ENCODE peak calls at places on chromosomes 11 and 22, in ten cellular contexts. D, E, Q, T, G, N, H, S, X and W are unnamed samples.

GRCh38 chr11:16859651-16860050 is 121.2 kb downstream of the C11orf58 start:
- DNase-seq in D (no peak), E (no peak), Q (no peak), T (no peak), G (no peak), N (no peak), H (no peak), S (no peak), X (no peak), W (no peak)

GRCh38 chr11:110894224-110894623 is 182.0 kb upstream of the ARHGAP20 start:
- DNase-seq in D (no peak), E (no peak), Q (no peak), T (no peak), G (no peak), N (no peak), H (no peak), S (no peak), X (no peak), W (no peak)

GRCh38 chr11:113375402-113375801 is 12.2 kb upstream of the ANKK1 start:
- DNase-seq in D (no peak), E (no peak), Q (no peak), T (no peak), G (no peak), N (no peak), H (no peak), S (no peak), X (no peak), W (no peak)

GRCh38 chr11:133064961-133065360 is 467.3 kb downstream of the OPCML start:
- DNase-seq in D (no peak), E (no peak), Q (no peak), T (no peak), G (no peak), N (no peak), H (no peak), S (no peak), X (no peak), W (no peak)

GRCh38 chr11:127381247-127381646 is 380.7 kb upstream of the KIRREL3 start:
- DNase-seq in D (no peak), E (no peak), Q (no peak), T (no peak), G (no peak), N (no peak), H (no peak), S (no peak), X (no peak), W (no peak)

GRCh38 chr11:43907028-43907966 is 26.7 kb downstream of the ALKBH3 start:
- DNase-seq in D (no peak), E (no peak), Q (no peak), T (no peak), G (no peak), N (no peak), H (no peak), S (no peak), X (no peak), W (no peak)

GRCh38 chr11:5081405-5081804 is 12.0 kb downstream of the OR52E1 start:
- DNase-seq in D (no peak), E (no peak), Q (no peak), T (no peak), G (no peak), N (no peak), H (no peak), S (no peak), X (no peak), W (no peak)

GRCh38 chr11:118290923-118291322 is 13.6 kb upstream of the CD3E start:
- DNase-seq in D (peak; percentile 45), E (peak; percentile 31), Q (peak; percentile 86), T (no peak), G (no peak), N (peak; percentile 46), H (peak; percentile 43), S (peak; percentile 70), X (no peak), W (no peak)

DNA sequence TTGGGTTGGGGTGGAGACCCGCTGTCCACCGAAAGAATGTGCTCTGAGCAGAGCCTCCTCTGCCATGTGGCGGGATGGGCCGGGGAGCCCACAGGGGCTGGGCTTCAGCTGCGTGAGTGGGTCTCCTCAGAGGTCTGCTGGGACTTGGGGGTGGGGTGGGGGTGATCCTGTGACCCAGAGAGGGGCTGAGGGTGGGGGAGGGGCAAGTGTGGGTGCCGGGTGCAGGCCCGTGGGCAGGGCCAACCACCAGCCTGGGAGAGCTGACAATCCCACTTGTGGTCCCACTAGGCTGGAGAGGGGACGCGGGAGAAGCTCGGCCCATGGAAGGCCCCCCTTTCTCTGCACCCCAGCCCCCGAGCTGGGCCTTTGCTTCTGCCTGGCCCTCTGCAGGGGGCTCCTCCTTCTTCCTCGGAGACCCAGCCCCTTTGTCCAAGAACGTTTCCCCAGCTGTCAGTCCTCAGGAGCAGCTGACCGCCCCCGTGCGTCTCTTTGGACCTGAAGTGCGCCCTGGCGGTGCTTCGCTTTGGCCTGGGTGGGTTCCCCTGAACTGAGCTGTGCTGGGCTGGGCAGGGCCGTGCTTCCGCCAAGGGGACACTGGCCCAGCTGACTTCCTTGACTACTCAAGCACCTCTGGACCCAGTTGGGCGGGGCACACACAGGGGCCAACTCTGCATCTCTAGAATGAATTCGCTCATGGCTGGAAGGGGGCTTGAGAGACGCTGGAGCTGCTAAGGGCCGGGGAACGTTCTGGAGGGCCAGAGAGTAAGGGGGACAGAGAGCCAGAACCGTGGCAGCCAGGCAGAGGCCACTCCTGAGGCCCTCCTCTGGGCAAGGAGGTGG is 30.2 kb downstream of the OSBPL5 start:
- DNase-seq in D (no peak), E (no peak), Q (no peak), T (no peak), G (peak; percentile 78), N (no peak), H (no peak), S (no peak), X (no peak), W (no peak)
- H3K27ac ChIP-seq in D (no peak overlapping the region), E (no peak overlapping the region), Q (no peak overlapping the region), T (no peak overlapping the region), G (no peak overlapping the region), N (no peak overlapping the region), H (no peak overlapping the region), S (no peak overlapping the region), X (no peak overlapping the region), W (no peak overlapping the region)

DNA sequence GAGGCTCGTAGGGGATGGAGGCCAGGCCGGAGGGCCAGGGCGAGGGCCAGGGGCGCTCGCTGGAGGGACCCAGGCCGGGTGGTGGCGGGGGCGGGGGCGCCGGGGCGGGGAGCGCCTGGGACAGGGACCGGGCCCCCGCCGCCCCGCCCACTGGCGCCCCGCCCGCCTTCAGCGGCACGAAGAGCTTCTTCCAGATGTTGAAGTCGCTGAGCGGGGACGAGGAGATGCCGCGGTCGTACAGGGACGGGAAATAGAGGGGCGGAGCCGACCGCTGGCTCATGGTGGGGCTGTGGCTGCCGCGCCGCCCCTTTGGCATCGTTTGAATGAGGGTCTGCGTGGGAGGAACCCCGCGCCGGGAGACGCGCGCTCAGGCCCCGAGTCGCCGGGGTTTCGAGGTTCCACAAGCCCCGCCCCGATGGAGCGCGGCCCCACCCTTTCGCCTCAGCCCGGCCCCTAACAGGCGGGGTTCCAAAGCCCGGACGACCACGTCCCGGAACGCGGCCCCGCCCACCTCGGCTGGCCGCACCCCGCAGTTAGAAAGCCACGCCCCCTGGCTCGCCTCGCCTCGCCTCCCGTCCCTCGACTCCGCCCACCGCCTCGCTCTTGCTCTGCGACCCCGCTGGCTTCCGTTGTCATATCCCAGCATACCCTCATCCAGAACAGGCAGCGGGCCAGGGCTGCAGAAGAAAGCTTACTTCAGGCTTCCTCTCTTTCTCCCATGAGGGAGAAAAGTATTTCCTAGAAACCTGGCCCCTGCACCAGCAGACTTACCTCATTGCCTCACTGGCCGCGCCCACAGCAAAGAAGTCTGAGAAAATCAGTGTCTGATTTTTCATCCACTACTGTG is at the start of gene C11orf91:
- DNase-seq in D (peak; percentile 98), E (peak; percentile 99), Q (peak; percentile 95), T (peak; percentile 93), G (peak; percentile 99), N (peak; percentile 93), H (peak; percentile 97), S (peak; percentile 98), X (peak; percentile 96), W (peak; percentile 98)
- H3K27ac ChIP-seq in D (no peak within 1 kb of the TSS), E (peak within 1 kb of the TSS; percentile 36), Q (peak within 1 kb of the TSS; percentile 62), T (no peak within 1 kb of the TSS), G (peak within 1 kb of the TSS; percentile 85), N (peak within 1 kb of the TSS; percentile 81), H (peak within 1 kb of the TSS; percentile 68), S (peak within 1 kb of the TSS; percentile 79), X (no peak within 1 kb of the TSS), W (peak within 1 kb of the TSS; percentile 64)

GRCh38 chr11:20060647-20061205 is 99.5 kb downstream of the DBX1 start:
- DNase-seq in D (no peak), E (no peak), Q (no peak), T (no peak), G (no peak), N (no peak), H (no peak), S (no peak), X (no peak), W (no peak)
- H3K27ac ChIP-seq in D (no peak overlapping the region), E (peak overlapping the region; percentile 63), Q (no peak overlapping the region), T (no peak overlapping the region), G (no peak overlapping the region), N (no peak overlapping the region), H (no peak overlapping the region), S (no peak overlapping the region), X (no peak overlapping the region), W (no peak overlapping the region)

GRCh38 chr22:35311551-35311999 is 11.9 kb downstream of the TOM1 start:
- DNase-seq in D (no peak), E (no peak), Q (no peak), T (no peak), G (no peak), N (no peak), H (no peak), S (peak; percentile 20), X (no peak), W (peak; percentile 13)

GRCh38 chr22:35313311-35314121 is 13.8 kb downstream of the TOM1 start:
- DNase-seq in D (no peak), E (peak; percentile 76), Q (peak; percentile 59), T (no peak), G (no peak), N (peak; percentile 74), H (peak; percentile 23), S (no peak), X (no peak), W (peak; percentile 98)

GRCh38 chr22:35312198-35313059 is 12.7 kb downstream of the TOM1 start:
- DNase-seq in D (no peak), E (no peak), Q (peak; percentile 99), T (no peak), G (no peak), N (peak; percentile 32), H (peak; percentile 84), S (no peak), X (no peak), W (peak; percentile 61)

GRCh38 chr22:35308480-35308945 is 8.8 kb downstream of the TOM1 start:
- DNase-seq in D (peak; percentile 20), E (no peak), Q (no peak), T (no peak), G (no peak), N (no peak), H (no peak), S (no peak), X (no peak), W (no peak)

DNA sequence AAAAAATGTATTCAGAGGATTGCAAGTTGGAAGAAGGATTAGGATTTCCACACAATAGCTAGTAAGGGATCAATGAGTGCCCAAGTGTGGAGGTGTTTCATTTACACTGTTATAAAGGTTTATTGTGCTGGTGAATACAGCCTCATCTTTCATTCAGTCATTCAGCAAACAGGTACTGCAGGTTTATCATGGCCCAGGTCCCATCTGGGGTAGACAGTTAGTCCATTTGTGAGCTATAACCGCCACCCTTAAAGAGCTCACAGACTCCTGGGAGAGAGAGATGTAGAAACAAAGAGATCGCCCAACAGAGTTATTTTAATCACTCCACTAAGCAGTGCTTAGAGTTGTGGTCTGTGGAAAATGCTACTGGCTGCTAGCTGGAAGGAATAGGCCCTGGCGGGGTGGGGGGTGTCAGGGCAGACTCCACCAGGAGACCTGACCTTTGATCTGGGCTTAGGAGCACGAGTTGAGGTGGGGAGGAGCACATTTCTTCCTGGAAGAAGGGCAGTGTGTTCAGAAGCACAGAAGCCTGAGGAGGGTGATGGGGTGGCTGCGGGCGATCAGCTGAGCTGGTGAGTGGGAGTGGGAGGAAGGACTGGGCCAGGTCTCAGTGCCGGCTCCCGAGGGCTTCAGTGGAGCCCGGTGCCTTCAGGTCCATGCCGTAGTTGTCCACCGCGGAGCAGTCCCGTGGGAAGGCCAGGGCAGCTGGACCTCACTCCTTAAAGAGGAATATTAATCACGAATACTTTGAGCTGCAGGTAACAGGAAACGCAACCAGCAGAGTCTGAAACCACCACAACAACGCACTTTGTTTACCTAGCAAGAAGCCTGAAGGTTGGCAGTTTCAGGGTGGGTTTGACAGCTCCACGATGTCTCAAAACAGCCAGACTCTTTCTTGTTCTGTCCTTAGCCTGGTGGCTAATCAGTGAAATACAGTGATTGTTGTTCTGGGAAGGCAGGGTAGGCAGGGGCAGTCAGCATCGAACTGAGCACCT is 11.2 kb downstream of the TOM1 start:
- DNase-seq in D (no peak), E (no peak), Q (peak; percentile 78), T (no peak), G (no peak), N (no peak), H (peak; percentile 29), S (peak; percentile 27), X (no peak), W (no peak)
- H3K27ac ChIP-seq in D (no peak overlapping the region), E (peak overlapping the region; percentile 85), Q (peak overlapping the region; percentile 71), T (no peak overlapping the region), G (no peak overlapping the region), N (no peak overlapping the region), H (peak overlapping the region; percentile 74), S (no peak overlapping the region), X (peak overlapping the region; percentile 10), W (peak overlapping the region; percentile 91)